ENCODE peak calls at places on chromosomes 6 and 20, in nine cellular contexts. L is mesenteric fat pad; M is HS-5; N is NCI-H1092 treated with DMSO at 0.1 percent for 48 hours; X is iris pigment epithelial cell; D is T-helper 2 cell; F is effector memory CD4-positive, alpha-beta T cell; A is stimulated activated CD4-positive, alpha-beta T cell treated with anti-CD3 and anti-CD28 coated beads, Interleukin-15, amount 100 ng/mL, for 1 hour; Q is activated naive CD4-positive, alpha-beta T cell treated with anti-CD3 and anti-CD28 coated beads, Interleukin-2, amount 10 ng/mL, durations not matched to agents 7 days and 5 days. P is an unnamed sample.
A peak's percentile ranks its signal among the peaks of the same experiment; 100 is the strongest.

GRCh38 chr20:35260426-35260825 is 17.5 kb downstream of the MMP24OS start:
- DNase-seq in L (no peak), M (no peak), N (no peak), X (no peak), D (no peak), F (no peak), A (no peak), Q (no peak), P (no peak)

GRCh38 chr6:44271406-44271723 is 1.1 kb downstream of the TMEM151B start:
- DNase-seq in L (no peak), M (no peak), N (no peak), X (no peak), D (no peak), F (no peak), A (no peak), Q (no peak), P (no peak)

GRCh38 chr6:157092736-157093135 is 230.6 kb downstream of the TMEM242 start:
- DNase-seq in L (no peak), M (no peak), N (peak; percentile 50), X (no peak), D (no peak), F (no peak), A (no peak), Q (no peak), P (no peak)

GRCh38 chr20:58661298-58662141 is 10.4 kb downstream of the STX16 start:
- DNase-seq in L (no peak), M (no peak), N (no peak), X (no peak), D (peak; percentile 15), F (no peak), A (peak; percentile 26), Q (peak; percentile 60), P (no peak)

GRCh38 chr6:43763812-43764522 is 6.0 kb upstream of the VEGFA start:
- DNase-seq in L (no peak), M (no peak), N (no peak), X (no peak), D (no peak), F (no peak), A (no peak), Q (no peak), P (no peak)

GRCh38 chr6:151624071-151624470 is 130.3 kb downstream of the CCDC170 start:
- DNase-seq in L (no peak), M (no peak), N (no peak), X (no peak), D (no peak), F (no peak), A (no peak), Q (no peak), P (no peak)

GRCh38 chr6:126040826-126041225 is 54.5 kb downstream of the TRMT11 start:
- DNase-seq in L (no peak), M (peak; percentile 53), N (no peak), X (peak; percentile 87), D (no peak), F (no peak), A (no peak), Q (no peak), P (no peak)

GRCh38 chr6:12001004-12001705 is 11.0 kb upstream of the HIVEP1 start:
- DNase-seq in L (no peak), M (no peak), N (no peak), X (no peak), D (no peak), F (no peak), A (no peak), Q (no peak), P (no peak)

GRCh38 chr6:165986647-165987482 is 180.8 kb downstream of the TBXT start:
- DNase-seq in L (no peak), M (no peak), N (no peak), X (peak; percentile 28), D (no peak), F (no peak), A (no peak), Q (no peak), P (peak; percentile 39)

GRCh38 chr20:49846206-49846807 is 33.7 kb downstream of the SLC9A8 start:
- DNase-seq in L (no peak), M (peak; percentile 67), N (peak; percentile 59), X (peak; percentile 66), D (peak; percentile 6), F (no peak), A (no peak), Q (peak; percentile 65), P (no peak)

GRCh38 chr6:99604161-99605073 is 2.2 kb upstream of the PRDM13 start:
- DNase-seq in L (no peak), M (no peak), N (no peak), X (no peak), D (no peak), F (no peak), A (no peak), Q (no peak), P (no peak)

GRCh38 chr6:11251553-11252358 is 19.3 kb upstream of the NEDD9 start:
- DNase-seq in L (no peak), M (no peak), N (no peak), X (peak; percentile 77), D (no peak), F (no peak), A (no peak), Q (no peak), P (no peak)

GRCh38 chr6:25253371-25253770 is 25.8 kb upstream of the CARMIL1 start:
- DNase-seq in L (no peak), M (no peak), N (peak; percentile 76), X (no peak), D (no peak), F (no peak), A (no peak), Q (no peak), P (no peak)

GRCh38 chr20:31837896-31838397 is 7.5 kb downstream of the FOXS1 start:
- DNase-seq in L (no peak), M (no peak), N (no peak), X (peak; percentile 71), D (no peak), F (no peak), A (no peak), Q (no peak), P (no peak)

GRCh38 chr20:1323256-1323655 is 5.7 kb downstream of the SDCBP2 start:
- DNase-seq in L (no peak), M (no peak), N (no peak), X (no peak), D (no peak), F (no peak), A (no peak), Q (no peak), P (no peak)

GRCh38 chr6:116847234-116847633 is 18.4 kb upstream of the GPRC6A start:
- DNase-seq in L (no peak), M (peak; percentile 18), N (peak; percentile 10), X (peak; percentile 32), D (no peak), F (no peak), A (no peak), Q (no peak), P (no peak)

GRCh38 chr20:63733579-63734081 is 2.8 kb upstream of the LIME1 start:
- DNase-seq in L (no peak), M (no peak), N (no peak), X (no peak), D (no peak), F (no peak), A (no peak), Q (no peak), P (no peak)

GRCh38 chr6:2854394-2854982 is 12.8 kb upstream of the SERPINB1 start:
- DNase-seq in L (no peak), M (no peak), N (no peak), X (peak; percentile 66), D (no peak), F (no peak), A (no peak), Q (no peak), P (no peak)

GRCh38 chr6:129370268-129370916 is 339.6 kb downstream of the ARHGAP18 start:
- DNase-seq in L (no peak), M (peak; percentile 24), N (peak; percentile 12), X (peak; percentile 59), D (peak; percentile 2), F (no peak), A (no peak), Q (peak; percentile 61), P (peak; percentile 46)

GRCh38 chr6:35216832-35217811 is 3.4 kb downstream of the SCUBE3 start:
- DNase-seq in L (no peak), M (no peak), N (peak; percentile 15), X (no peak), D (no peak), F (no peak), A (no peak), Q (no peak), P (no peak)

GRCh38 chr6:104940238-104940880 is 16.5 kb upstream of the LIN28B start:
- DNase-seq in L (no peak), M (no peak), N (no peak), X (no peak), D (no peak), F (no peak), A (no peak), Q (no peak), P (peak; percentile 85)

GRCh38 chr20:62784497-62784896 is 11.8 kb upstream of the MRGBP start:
- DNase-seq in L (no peak), M (no peak), N (no peak), X (no peak), D (no peak), F (no peak), A (no peak), Q (no peak), P (no peak)

GRCh38 chr6:118580585-118581419 is 32.7 kb downstream of the PLN start:
- DNase-seq in L (no peak), M (peak; percentile 66), N (peak; percentile 3), X (peak; percentile 86), D (no peak), F (no peak), A (no peak), Q (peak; percentile 27), P (no peak)

GRCh38 chr20:37243937-37244571 is 17.6 kb downstream of the GHRH start:
- DNase-seq in L (no peak), M (no peak), N (peak; percentile 44), X (no peak), D (no peak), F (no peak), A (no peak), Q (no peak), P (no peak)

GRCh38 chr6:7647504-7647903 is 57.5 kb downstream of the SNRNP48 start:
- DNase-seq in L (no peak), M (no peak), N (no peak), X (no peak), D (no peak), F (no peak), A (no peak), Q (peak; percentile 24), P (no peak)

GRCh38 chr20:63114693-63115069 is 101.2 kb downstream of the YTHDF1 start:
- DNase-seq in L (no peak), M (no peak), N (no peak), X (no peak), D (no peak), F (no peak), A (no peak), Q (no peak), P (peak; percentile 11)

GRCh38 chr20:61948586-61949362 is 116.9 kb downstream of the TAF4 start:
- DNase-seq in L (no peak), M (no peak), N (no peak), X (no peak), D (no peak), F (no peak), A (no peak), Q (peak; percentile 6), P (no peak)

GRCh38 chr6:5054427-5054873 is 30.7 kb upstream of the PPP1R3G start:
- DNase-seq in L (no peak), M (no peak), N (no peak), X (peak; percentile 74), D (no peak), F (no peak), A (no peak), Q (no peak), P (no peak)

GRCh38 chr6:82248233-82248735 is 740 bp upstream of the IBTK start:
- DNase-seq in L (no peak), M (peak; percentile 45), N (peak; percentile 61), X (peak; percentile 65), D (no peak), F (no peak), A (no peak), Q (no peak), P (peak; percentile 24)